ENCODE peak calls at places on chromosomes 5 and 9, in seven cellular contexts. S is GM12864, X is lower leg skin, K is foreskin keratinocyte, B is HFFc6, G is body of pancreas, Z is cardiac muscle cell. Y is an unnamed sample.

GRCh38 chr9:137588311-137588710 is 2.0 kb downstream of the ZMYND19 start:
- DNase-seq in S (no peak), X (no peak), K (no peak), B (no peak), G (no peak), Z (no peak), Y (no peak)

GRCh38 chr5:76818844-76819831 is at the start of gene F2RL1:
- DNase-seq in S (no peak), X (peak; percentile 63), K (peak; percentile 94), B (peak; percentile 57), G (peak; percentile 94), Z (peak; percentile 70), Y (no peak)

GRCh38 chr5:69225859-69226258 is 8.8 kb upstream of the CDK7 start:
- DNase-seq in S (no peak), X (no peak), K (no peak), B (no peak), G (no peak), Z (no peak), Y (no peak)

GRCh38 chr5:167057665-167058064 is 1233.8 kb upstream of the WWC1 start:
- DNase-seq in S (no peak), X (no peak), K (no peak), B (no peak), G (no peak), Z (peak; percentile 80), Y (no peak)

GRCh38 chr9:114112325-114112724 is 13.2 kb upstream of the KIF12 start:
- DNase-seq in S (no peak), X (no peak), K (no peak), B (no peak), G (no peak), Z (no peak), Y (no peak)

GRCh38 chr5:136905571-136905970 is 540.2 kb upstream of the TRPC7 start:
- DNase-seq in S (no peak), X (no peak), K (no peak), B (no peak), G (no peak), Z (no peak), Y (no peak)

GRCh38 chr5:158991391-158991790 is 108.3 kb downstream of the EBF1 start:
- DNase-seq in S (no peak), X (no peak), K (no peak), B (no peak), G (no peak), Z (no peak), Y (no peak)

GRCh38 chr9:109588415-109588814 is 90.3 kb upstream of the PTPN3 start:
- DNase-seq in S (no peak), X (no peak), K (no peak), B (no peak), G (no peak), Z (no peak), Y (no peak)

GRCh38 chr9:21682981-21683380 is 119.5 kb upstream of the MTAP start:
- DNase-seq in S (no peak), X (no peak), K (peak; percentile 90), B (peak; percentile 24), G (no peak), Z (peak; percentile 41), Y (no peak)

GRCh38 chr5:141760753-141761152 is 78.7 kb upstream of the ARAP3 start:
- DNase-seq in S (no peak), X (no peak), K (no peak), B (no peak), G (no peak), Z (no peak), Y (no peak)

GRCh38 chr5:154858972-154859950 is 834 bp downstream of the CNOT8 start:
- DNase-seq in S (no peak), X (no peak), K (peak; percentile 21), B (peak; percentile 10), G (no peak), Z (peak; percentile 9), Y (no peak)

GRCh38 chr9:135199489-135199888 is 112.0 kb downstream of the OLFM1 start:
- DNase-seq in S (no peak), X (no peak), K (no peak), B (no peak), G (no peak), Z (no peak), Y (no peak)

GRCh38 chr9:105333076-105333475 is 88.6 kb downstream of the SLC44A1 start:
- DNase-seq in S (no peak), X (no peak), K (no peak), B (no peak), G (no peak), Z (peak; percentile 26), Y (no peak)

GRCh38 chr9:136231478-136232297 is 13.9 kb downstream of the QSOX2 start:
- DNase-seq in S (no peak), X (no peak), K (no peak), B (no peak), G (no peak), Z (no peak), Y (no peak)

GRCh38 chr5:135814254-135814653 is 20.2 kb upstream of the SLC25A48 start:
- DNase-seq in S (no peak), X (no peak), K (peak; percentile 7), B (no peak), G (no peak), Z (no peak), Y (no peak)

GRCh38 chr9:93231121-93231694 is 47.3 kb downstream of the WNK2 start:
- DNase-seq in S (no peak), X (no peak), K (no peak), B (no peak), G (peak; percentile 99), Z (no peak), Y (no peak)

GRCh38 chr9:72539824-72540347 is 18.5 kb downstream of the TMC1 start:
- DNase-seq in S (no peak), X (no peak), K (peak; percentile 81), B (no peak), G (no peak), Z (no peak), Y (no peak)

GRCh38 chr9:100690438-100690837 is 112.6 kb downstream of the CAVIN4 start:
- DNase-seq in S (no peak), X (no peak), K (no peak), B (no peak), G (no peak), Z (no peak), Y (no peak)

GRCh38 chr5:178291161-178291561 is 58.6 kb upstream of the PHYKPL start:
- DNase-seq in S (no peak), X (no peak), K (no peak), B (no peak), G (no peak), Z (no peak), Y (no peak)

GRCh38 chr5:60340965-60341471 is 358.9 kb downstream of the DEPDC1B start:
- DNase-seq in S (no peak), X (no peak), K (no peak), B (no peak), G (no peak), Z (no peak), Y (peak; percentile 17)

GRCh38 chr5:107705390-107706014 is 34.8 kb upstream of the EFNA5 start:
- DNase-seq in S (no peak), X (no peak), K (peak; percentile 80), B (no peak), G (no peak), Z (no peak), Y (no peak)

DNA sequence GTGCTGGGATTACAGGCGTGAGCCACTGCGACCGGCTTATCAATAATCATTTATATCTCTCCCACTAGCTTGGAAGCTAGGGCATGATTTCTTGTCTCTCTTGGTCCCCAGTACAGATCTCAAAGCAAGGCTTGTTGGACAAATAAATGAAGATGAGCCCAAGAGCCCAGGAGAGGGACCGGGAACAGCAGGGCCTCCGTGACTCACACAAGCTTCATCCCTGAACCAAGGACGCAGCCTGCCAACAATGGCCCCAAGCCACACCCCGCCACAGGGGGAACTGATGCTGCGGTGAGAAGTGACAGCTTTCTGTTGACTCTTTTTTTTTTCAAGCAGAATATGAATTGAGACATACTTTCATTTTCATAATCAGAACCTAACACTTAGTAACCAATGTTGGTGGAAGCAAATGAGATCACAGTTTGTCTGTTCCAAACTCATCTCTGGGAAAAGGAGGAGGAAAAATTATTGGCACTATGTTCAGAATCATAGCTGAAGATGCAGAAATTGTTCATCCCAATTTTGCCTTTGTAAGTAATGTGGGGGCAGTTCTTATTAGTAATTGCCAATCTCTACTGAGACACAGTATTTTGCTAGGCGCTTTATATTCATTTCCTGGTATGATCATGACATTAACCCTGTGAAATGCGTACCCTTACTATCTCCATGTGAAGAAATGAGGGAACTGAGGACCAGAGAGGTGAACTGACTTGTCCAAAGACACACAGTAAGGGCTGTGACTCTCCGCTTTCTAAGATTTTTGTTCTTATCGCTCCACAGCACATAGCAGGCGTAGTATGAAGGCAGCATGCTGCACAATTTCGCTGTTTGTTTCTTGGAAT is 6.6 kb upstream of the DUSP1 start:
- DNase-seq in S (peak; percentile 73), X (peak; percentile 95), K (peak; percentile 64), B (peak; percentile 78), G (peak; percentile 91), Z (peak; percentile 79), Y (peak; percentile 81)
- TF ChIP-seq CTCF in S (no peak), X (no peak), K (no peak), B (peak; percentile 11), G (peak; percentile 3), Z (no peak), Y (no peak)

DNA sequence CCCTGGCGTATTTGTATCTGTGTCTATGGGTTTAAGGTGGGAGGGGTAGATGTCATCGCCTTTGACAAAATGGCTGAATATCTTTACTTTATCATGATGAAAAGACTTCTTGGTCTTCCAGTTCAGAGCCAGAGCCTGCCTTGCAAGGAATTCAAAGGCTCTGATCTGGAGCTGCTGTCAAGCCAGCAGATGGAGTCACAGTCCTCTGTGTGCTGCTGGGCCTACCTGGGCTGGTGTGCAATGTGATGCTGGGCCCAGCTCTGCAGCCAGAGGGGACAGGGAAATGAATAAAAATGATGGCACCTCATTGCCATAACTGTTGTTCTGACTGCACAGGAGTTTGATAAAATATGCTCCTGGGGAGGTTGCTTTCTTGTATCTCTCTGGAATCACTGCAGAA is 20.2 kb upstream of the HSPA9 start:
- DNase-seq in S (no peak), X (no peak), K (peak; percentile 18), B (no peak), G (no peak), Z (no peak), Y (no peak)
- TF ChIP-seq CTCF in S (no peak), X (no peak), K (peak; percentile 52), B (no peak), G (no peak), Z (no peak), Y (no peak)

DNA sequence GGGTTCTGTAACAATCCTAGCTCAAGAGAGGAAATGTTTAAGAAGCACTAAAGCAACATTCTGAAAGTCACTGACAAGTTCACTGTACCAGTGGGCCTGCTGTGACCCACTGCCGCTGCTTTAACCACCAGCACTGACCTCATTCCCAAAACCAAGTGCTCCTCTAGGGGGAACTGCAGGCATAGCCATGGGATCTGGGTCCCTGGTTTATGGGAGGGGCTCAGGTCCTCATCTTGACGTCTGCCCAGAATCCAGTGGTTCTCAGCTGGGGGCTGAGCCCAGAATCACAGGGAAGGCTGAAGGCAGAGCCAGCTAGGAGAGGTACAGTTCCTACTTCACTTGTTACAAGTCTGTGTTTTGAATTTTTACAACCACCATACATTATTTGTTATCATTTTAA is 36.1 kb upstream of the SLC2A8 start:
- DNase-seq in S (no peak), X (no peak), K (peak; percentile 57), B (no peak), G (no peak), Z (peak; percentile 38), Y (no peak)
- TF ChIP-seq CTCF in S (no peak), X (no peak), K (peak; percentile 50), B (no peak), G (peak; percentile 14), Z (peak; percentile 13), Y (no peak)

DNA sequence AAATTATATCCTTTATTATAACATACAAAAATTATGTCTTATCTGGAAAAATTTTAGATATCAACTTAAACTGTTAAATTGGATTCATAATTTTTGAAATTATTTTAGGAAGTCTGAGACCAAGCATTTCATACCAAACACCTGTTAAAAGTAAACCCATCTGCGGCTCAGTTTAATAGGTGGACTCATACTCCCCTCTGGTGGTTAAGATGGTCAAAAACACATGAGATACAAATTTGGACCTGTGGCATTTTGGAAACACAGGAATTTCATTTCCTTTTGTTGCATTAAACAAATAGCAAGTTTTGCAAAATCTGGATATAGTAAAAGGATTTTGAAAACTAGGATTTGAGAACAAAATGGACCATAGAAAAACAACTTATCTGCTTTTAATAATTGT is 53.7 kb downstream of the RGMB start:
- DNase-seq in S (no peak), X (no peak), K (peak; percentile 24), B (peak; percentile 32), G (no peak), Z (peak; percentile 66), Y (no peak)
- TF ChIP-seq CTCF in S (peak; percentile 40), X (no peak), K (peak; percentile 79), B (peak; percentile 85), G (peak; percentile 65), Z (peak; percentile 53), Y (peak; percentile 49)

Y was measured in GM13977.